ENCODE peak calls at places on chromosomes 6 and 20, in four cellular contexts. One of them, this sample, is unnamed.

GRCh38 chr20:23530937-23531567 is 37.2 kb downstream of the CST9L start:
- DNase-seq in neural progenitor cell: no peak
- DNase-seq in HCT116: no peak
- DNase-seq in PC-3: no peak
- DNase-seq in this sample: no peak

GRCh38 chr6:56767892-56768531 is 125.3 kb upstream of the DST start:
- DNase-seq in neural progenitor cell: no peak
- DNase-seq in HCT116: no peak
- DNase-seq in PC-3: peak; percentile 21
- DNase-seq in this sample: no peak

GRCh38 chr20:45781391-45781931 is 10.2 kb downstream of the WFDC3 start:
- DNase-seq in neural progenitor cell: no peak
- DNase-seq in HCT116: peak; percentile 92
- DNase-seq in PC-3: peak; percentile 96
- DNase-seq in this sample: peak; percentile 89

GRCh38 chr6:86331889-86332288 is 605.4 kb upstream of the HTR1E start:
- DNase-seq in neural progenitor cell: no peak
- DNase-seq in HCT116: no peak
- DNase-seq in PC-3: no peak
- DNase-seq in this sample: no peak

GRCh38 chr6:101851911-101852310 is 458.4 kb downstream of the GRIK2 start:
- DNase-seq in neural progenitor cell: no peak
- DNase-seq in HCT116: no peak
- DNase-seq in PC-3: peak; percentile 3
- DNase-seq in this sample: peak; percentile 36

GRCh38 chr6:26478985-26479278 is 21.2 kb upstream of the BTN1A1 start:
- DNase-seq in neural progenitor cell: no peak
- DNase-seq in HCT116: no peak
- DNase-seq in PC-3: no peak
- DNase-seq in this sample: no peak

GRCh38 chr6:71408966-71409723 is 120.5 kb downstream of the OGFRL1 start:
- DNase-seq in neural progenitor cell: no peak
- DNase-seq in HCT116: no peak
- DNase-seq in PC-3: no peak
- DNase-seq in this sample: peak; percentile 69

GRCh38 chr6:148881593-148882311 is 134.9 kb downstream of the UST start:
- DNase-seq in neural progenitor cell: no peak
- DNase-seq in HCT116: no peak
- DNase-seq in PC-3: no peak
- DNase-seq in this sample: no peak

GRCh38 chr20:3227936-3228749 is 10.8 kb downstream of the SLC4A11 start:
- DNase-seq in neural progenitor cell: no peak
- DNase-seq in HCT116: no peak
- DNase-seq in PC-3: no peak
- DNase-seq in this sample: no peak

GRCh38 chr6:155352812-155353211 is 38.5 kb upstream of the TFB1M start:
- DNase-seq in neural progenitor cell: no peak
- DNase-seq in HCT116: no peak
- DNase-seq in PC-3: no peak
- DNase-seq in this sample: peak; percentile 91

GRCh38 chr6:33906413-33906812 is 102.6 kb upstream of the MLN start:
- DNase-seq in neural progenitor cell: no peak
- DNase-seq in HCT116: no peak
- DNase-seq in PC-3: peak; percentile 45
- DNase-seq in this sample: no peak

GRCh38 chr20:9052136-9052535 is 16.8 kb upstream of the PLCB4 start:
- DNase-seq in neural progenitor cell: no peak
- DNase-seq in HCT116: peak; percentile 19
- DNase-seq in PC-3: no peak
- DNase-seq in this sample: no peak

GRCh38 chr20:38812182-38812581 is 6.7 kb downstream of the PPP1R16B start:
- DNase-seq in neural progenitor cell: no peak
- DNase-seq in HCT116: no peak
- DNase-seq in PC-3: no peak
- DNase-seq in this sample: no peak

GRCh38 chr6:54579011-54579410 is 267.6 kb upstream of the FAM83B start:
- DNase-seq in neural progenitor cell: peak; percentile 91
- DNase-seq in HCT116: no peak
- DNase-seq in PC-3: no peak
- DNase-seq in this sample: peak; percentile 18

GRCh38 chr20:56463428-56463827 is 5.0 kb upstream of the RTF2 start:
- DNase-seq in neural progenitor cell: no peak
- DNase-seq in HCT116: no peak
- DNase-seq in PC-3: no peak
- DNase-seq in this sample: no peak

GRCh38 chr6:134315974-134316391 is 1.9 kb downstream of the SGK1 start:
- DNase-seq in neural progenitor cell: no peak
- DNase-seq in HCT116: no peak
- DNase-seq in PC-3: no peak
- DNase-seq in this sample: no peak

GRCh38 chr6:10419749-10420545 is 5.1 kb upstream of the TFAP2A start:
- DNase-seq in neural progenitor cell: no peak
- DNase-seq in HCT116: no peak
- DNase-seq in PC-3: peak; percentile 46
- DNase-seq in this sample: peak; percentile 60

GRCh38 chr6:142627474-142627873 is 317.5 kb downstream of the HIVEP2 start:
- DNase-seq in neural progenitor cell: no peak
- DNase-seq in HCT116: no peak
- DNase-seq in PC-3: no peak
- DNase-seq in this sample: no peak

GRCh38 chr6:51301969-51302368 is 483.3 kb downstream of the TFAP2B start:
- DNase-seq in neural progenitor cell: no peak
- DNase-seq in HCT116: no peak
- DNase-seq in PC-3: no peak
- DNase-seq in this sample: no peak

GRCh38 chr6:76683985-76684384 is 611.5 kb upstream of the IMPG1 start:
- DNase-seq in neural progenitor cell: no peak
- DNase-seq in HCT116: no peak
- DNase-seq in PC-3: no peak
- DNase-seq in this sample: no peak

GRCh38 chr20:62605996-62606395 is 36.3 kb upstream of the SLCO4A1 start:
- DNase-seq in neural progenitor cell: no peak
- DNase-seq in HCT116: no peak
- DNase-seq in PC-3: no peak
- DNase-seq in this sample: no peak

GRCh38 chr20:46377532-46377931 is 28.9 kb downstream of the ELMO2 start:
- DNase-seq in neural progenitor cell: no peak
- DNase-seq in HCT116: no peak
- DNase-seq in PC-3: no peak
- DNase-seq in this sample: no peak

GRCh38 chr6:71887006-71887743 is 825 bp downstream of the RIMS1 start:
- DNase-seq in neural progenitor cell: peak; percentile 37
- DNase-seq in HCT116: no peak
- DNase-seq in PC-3: no peak
- DNase-seq in this sample: peak; percentile 38

GRCh38 chr20:48722737-48723191 is 105.0 kb downstream of the PREX1 start:
- DNase-seq in neural progenitor cell: no peak
- DNase-seq in HCT116: no peak
- DNase-seq in PC-3: peak; percentile 51
- DNase-seq in this sample: peak; percentile 88

GRCh38 chr20:10655723-10656122 is 18.1 kb downstream of the JAG1 start:
- DNase-seq in neural progenitor cell: peak; percentile 93
- DNase-seq in HCT116: no peak
- DNase-seq in PC-3: no peak
- DNase-seq in this sample: no peak

GRCh38 chr6:13183446-13184088 is 144.8 kb downstream of the TBC1D7 start:
- DNase-seq in neural progenitor cell: no peak
- DNase-seq in HCT116: no peak
- DNase-seq in PC-3: peak; percentile 7
- DNase-seq in this sample: no peak

GRCh38 chr20:8946036-8946926 is 122.6 kb upstream of the PLCB4 start:
- DNase-seq in neural progenitor cell: peak; percentile 53
- DNase-seq in HCT116: no peak
- DNase-seq in PC-3: no peak
- DNase-seq in this sample: no peak

GRCh38 chr6:39425346-39426056 is 103.0 kb upstream of the KCNK16 start:
- DNase-seq in neural progenitor cell: no peak
- DNase-seq in HCT116: no peak
- DNase-seq in PC-3: peak; percentile 4
- DNase-seq in this sample: peak; percentile 62

GRCh38 chr6:38018755-38019165 is 199.2 kb downstream of the ZFAND3 start:
- DNase-seq in neural progenitor cell: no peak
- DNase-seq in HCT116: no peak
- DNase-seq in PC-3: no peak
- DNase-seq in this sample: no peak
- H4K20me1 ChIP-seq in neural progenitor cell: peaks cover 82% of the 10 kb centered on the region
- H4K20me1 ChIP-seq in HCT116: peaks cover 2% of the 10 kb centered on the region
- H4K20me1 ChIP-seq in PC-3: peaks cover 13% of the 10 kb centered on the region
- H4K20me1 ChIP-seq in this sample: peaks cover 27% of the 10 kb centered on the region

GRCh38 chr6:165705941-165706340 is 42.9 kb upstream of the PDE10A start:
- DNase-seq in neural progenitor cell: no peak
- DNase-seq in HCT116: no peak
- DNase-seq in PC-3: no peak
- DNase-seq in this sample: no peak

GRCh38 chr6:165701005-165701404 is 38.0 kb upstream of the PDE10A start:
- DNase-seq in neural progenitor cell: no peak
- DNase-seq in HCT116: no peak
- DNase-seq in PC-3: no peak
- DNase-seq in this sample: no peak

GRCh38 chr6:165704001-165704748 is 41.1 kb upstream of the PDE10A start:
- DNase-seq in neural progenitor cell: peak; percentile 51
- DNase-seq in HCT116: no peak
- DNase-seq in PC-3: no peak
- DNase-seq in this sample: no peak

GRCh38 chr6:165701564-165702354 is 38.7 kb upstream of the PDE10A start:
- DNase-seq in neural progenitor cell: no peak
- DNase-seq in HCT116: no peak
- DNase-seq in PC-3: no peak
- DNase-seq in this sample: no peak

DNA sequence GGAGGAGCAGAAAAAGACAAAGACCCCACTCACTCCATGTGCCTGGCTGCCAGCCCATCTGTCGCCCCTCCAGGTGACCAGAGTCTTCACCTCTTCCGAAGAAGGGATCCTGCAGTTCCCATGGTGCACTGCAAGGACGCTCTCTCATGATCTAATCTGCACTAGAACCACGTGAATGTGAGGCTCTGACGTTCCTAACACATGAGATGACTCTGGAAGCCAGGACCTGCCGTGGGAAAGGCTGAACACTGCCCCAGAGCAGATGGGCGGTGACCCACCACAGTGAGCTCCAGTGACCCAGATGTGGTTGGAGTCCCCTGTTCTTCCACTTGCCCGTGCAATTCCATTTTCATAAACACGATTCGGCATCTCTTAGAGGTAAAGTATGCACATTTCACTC is 39.6 kb upstream of the PDE10A start:
- DNase-seq in neural progenitor cell: no peak
- DNase-seq in HCT116: no peak
- DNase-seq in PC-3: no peak
- DNase-seq in this sample: no peak
- TF ChIP-seq EZH2phosphoT487 in neural progenitor cell: no peak
- TF ChIP-seq EZH2phosphoT487 in HCT116: no peak
- TF ChIP-seq EZH2phosphoT487 in PC-3: no peak
- TF ChIP-seq EZH2phosphoT487 in this sample: no peak

GRCh38 chr6:136421537-136422158 is 128.6 kb downstream of the MAP7 start:
- DNase-seq in neural progenitor cell: no peak
- DNase-seq in HCT116: no peak
- DNase-seq in PC-3: no peak
- DNase-seq in this sample: no peak
- H3K9ac ChIP-seq in neural progenitor cell: no peak overlapping the region
- H3K9ac ChIP-seq in HCT116: no peak overlapping the region
- H3K9ac ChIP-seq in PC-3: no peak overlapping the region
- H3K9ac ChIP-seq in this sample: no peak overlapping the region

DNA sequence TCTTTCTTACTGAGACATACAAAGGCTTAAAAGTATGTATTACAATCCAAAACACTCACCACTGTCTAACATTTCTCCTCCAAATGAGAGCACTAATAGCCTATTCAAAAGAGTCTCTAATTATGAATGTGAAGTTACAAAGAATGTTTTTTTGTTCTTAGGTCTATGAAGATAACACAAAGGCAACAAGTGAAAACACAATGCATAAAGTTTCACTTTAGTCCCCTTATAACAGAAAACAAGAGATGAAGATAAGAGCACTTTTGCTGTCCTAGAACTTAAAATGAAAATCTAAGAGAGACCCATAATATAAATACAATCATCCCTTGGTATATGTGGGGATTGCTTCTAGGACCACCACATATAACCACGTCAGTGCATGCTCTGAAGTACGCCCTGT is 25.6 kb downstream of the ITCH start:
- DNase-seq in neural progenitor cell: no peak
- DNase-seq in HCT116: no peak
- DNase-seq in PC-3: no peak
- DNase-seq in this sample: no peak
- H4K20me1 ChIP-seq in neural progenitor cell: peaks cover 83% of the 10 kb centered on the region
- H4K20me1 ChIP-seq in HCT116: peaks cover 10% of the 10 kb centered on the region
- H4K20me1 ChIP-seq in PC-3: peaks cover 13% of the 10 kb centered on the region
- H4K20me1 ChIP-seq in this sample: peaks cover 8% of the 10 kb centered on the region

DNA sequence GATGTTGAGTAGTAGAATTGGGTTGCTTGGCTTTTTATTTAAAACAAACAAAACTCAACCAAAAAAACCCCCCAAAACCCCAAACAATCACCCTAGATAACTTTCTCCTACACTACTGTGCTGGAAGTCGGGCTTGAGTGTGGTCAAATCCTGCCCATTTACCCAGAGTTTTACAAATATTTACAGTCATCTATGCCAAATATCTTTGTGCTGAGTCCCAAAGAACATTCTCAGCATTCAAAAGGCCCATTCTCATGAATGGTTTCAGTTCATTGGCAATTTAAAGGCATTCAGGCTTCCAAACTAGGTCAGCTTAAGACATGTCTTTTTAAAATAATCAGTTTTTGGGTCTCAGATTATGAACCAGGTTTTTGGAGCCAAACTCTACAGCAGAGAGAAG is 1.8 kb downstream of the RNF144B start:
- DNase-seq in neural progenitor cell: no peak
- DNase-seq in HCT116: no peak
- DNase-seq in PC-3: peak; percentile 90
- DNase-seq in this sample: peak; percentile 89
- TF ChIP-seq EZH2phosphoT487 in neural progenitor cell: no peak
- TF ChIP-seq EZH2phosphoT487 in HCT116: no peak
- TF ChIP-seq EZH2phosphoT487 in PC-3: no peak
- TF ChIP-seq EZH2phosphoT487 in this sample: no peak

GRCh38 chr6:50087231-50087954 is 37.7 kb upstream of the DEFB112 start:
- DNase-seq in neural progenitor cell: peak; percentile 15
- DNase-seq in HCT116: no peak
- DNase-seq in PC-3: peak; percentile 61
- DNase-seq in this sample: peak; percentile 75
- H3K9ac ChIP-seq in neural progenitor cell: no peak overlapping the region
- H3K9ac ChIP-seq in HCT116: no peak overlapping the region
- H3K9ac ChIP-seq in PC-3: no peak overlapping the region
- H3K9ac ChIP-seq in this sample: no peak overlapping the region

DNA sequence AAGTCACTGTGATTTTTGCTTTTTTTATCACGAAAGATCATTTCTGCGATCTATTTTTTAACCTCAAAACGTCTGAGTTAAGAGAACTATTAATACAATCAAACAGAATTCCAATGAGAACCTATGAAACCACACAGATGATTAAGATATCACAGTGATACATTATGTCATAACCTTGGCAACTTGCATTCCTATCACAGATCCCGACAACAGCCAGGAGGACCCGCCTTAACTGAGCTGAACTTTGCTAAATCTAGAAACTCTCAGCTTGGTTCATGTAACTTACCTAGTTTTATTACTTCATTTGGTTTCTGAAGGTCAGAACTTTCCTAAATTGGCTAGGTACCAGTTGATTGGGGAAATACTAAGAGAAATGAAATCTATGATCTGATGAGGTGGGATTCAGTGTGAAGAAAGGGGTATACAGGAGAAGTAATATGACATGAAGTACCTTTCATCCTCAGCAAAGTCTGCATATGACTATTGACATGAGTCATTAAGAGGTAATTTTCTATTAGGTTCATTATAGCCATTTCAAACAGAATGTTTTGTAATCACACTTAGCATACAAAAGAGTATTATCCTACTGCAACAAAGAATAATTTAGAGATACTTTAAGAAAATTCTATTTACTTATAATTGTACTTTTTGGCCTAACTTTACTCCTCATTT is 11.2 kb downstream of the LYRM4 start:
- DNase-seq in neural progenitor cell: no peak
- DNase-seq in HCT116: no peak
- DNase-seq in PC-3: peak; percentile 42
- DNase-seq in this sample: peak; percentile 14
- H4K20me1 ChIP-seq in neural progenitor cell: peaks cover 4% of the 10 kb centered on the region
- H4K20me1 ChIP-seq in HCT116: no peaks in the 10 kb centered on the region
- H4K20me1 ChIP-seq in PC-3: peaks cover 22% of the 10 kb centered on the region
- H4K20me1 ChIP-seq in this sample: no peaks in the 10 kb centered on the region

This sample was measured in GM23248.